ENCODE peak calls at places on chromosomes 12 and 14, in five cellular contexts. T is mammary epithelial cell, E is dorsolateral prefrontal cortex, P is GM06990, Z is esophagus squamous epithelium. S is an unnamed sample.

GRCh38 chr14:23076785-23077408 is 18.0 kb downstream of the ACIN1 start:
- DNase-seq in T (no peak), E (no peak), Z (no peak), P (no peak), S (no peak)

GRCh38 chr12:93198086-93198485 is 179.6 kb upstream of the NUDT4 start:
- DNase-seq in Z (no peak), P (no peak), E (no peak), T (peak; percentile 77), S (no peak)

GRCh38 chr12:121849660-121850059 is 9.0 kb downstream of the HPD start:
- DNase-seq in T (no peak), P (no peak), E (no peak), Z (no peak), S (no peak)

GRCh38 chr14:102927878-102928411 is 5.5 kb downstream of the AMN start:
- DNase-seq in Z (no peak), E (no peak), T (no peak), P (no peak), S (peak; percentile 33)

GRCh38 chr12:132099739-132100138 is 44.4 kb downstream of the DDX51 start:
- DNase-seq in Z (no peak), P (no peak), E (no peak), T (no peak), S (no peak)

GRCh38 chr14:72738181-72738611 is 155.7 kb downstream of the DPF3 start:
- DNase-seq in Z (no peak), P (no peak), E (no peak), T (no peak), S (no peak)

GRCh38 chr12:38159092-38159551 is 157.5 kb upstream of the ALG10B start:
- DNase-seq in P (no peak), T (no peak), E (no peak), Z (no peak), S (no peak)

GRCh38 chr12:90945070-90945649 is 9.8 kb downstream of the CCER1 start:
- DNase-seq in T (peak; percentile 17), P (no peak), E (no peak), Z (no peak), S (no peak)

GRCh38 chr14:106844608-106845285 is 1318.4 kb downstream of the TMEM121 start:
- DNase-seq in E (no peak), T (peak; percentile 49), Z (no peak), P (peak; percentile 79), S (no peak)

GRCh38 chr12:80810874-80811273 is 94.2 kb downstream of the MYF5 start:
- DNase-seq in E (no peak), P (no peak), Z (no peak), T (no peak), S (no peak)

GRCh38 chr14:93943052-93943451 is 15.9 kb downstream of the FAM181A start:
- DNase-seq in P (no peak), Z (no peak), T (no peak), E (no peak), S (no peak)

GRCh38 chr12:121404734-121405133 is 4.8 kb downstream of the RNF34 start:
- DNase-seq in T (no peak), Z (no peak), E (no peak), P (no peak), S (no peak)

GRCh38 chr12:90908465-90908864 is 46.5 kb downstream of the CCER1 start:
- DNase-seq in P (no peak), E (no peak), Z (no peak), T (peak; percentile 64), S (no peak)

GRCh38 chr14:72619881-72620280 is 274.0 kb downstream of the DPF3 start:
- DNase-seq in T (no peak), P (no peak), E (no peak), Z (no peak), S (no peak)

GRCh38 chr12:41013921-41014642 is 174.0 kb upstream of the PDZRN4 start:
- DNase-seq in E (no peak), P (no peak), T (peak; percentile 40), Z (no peak), S (no peak)

GRCh38 chr12:26123482-26123980 is 1.3 kb downstream of the BHLHE41 start:
- DNase-seq in T (no peak), E (no peak), P (no peak), Z (no peak), S (no peak)

GRCh38 chr12:66555113-66555512 is 123.8 kb downstream of the GRIP1 start:
- DNase-seq in Z (no peak), E (no peak), P (no peak), T (peak; percentile 78), S (no peak)

GRCh38 chr14:34700622-34701130 is 13.7 kb downstream of the CFL2 start:
- DNase-seq in E (no peak), P (no peak), T (no peak), Z (no peak), S (no peak)

GRCh38 chr12:78167510-78167909 is 336.8 kb downstream of the NAV3 start:
- DNase-seq in E (no peak), P (no peak), T (no peak), Z (no peak), S (no peak)

DNA sequence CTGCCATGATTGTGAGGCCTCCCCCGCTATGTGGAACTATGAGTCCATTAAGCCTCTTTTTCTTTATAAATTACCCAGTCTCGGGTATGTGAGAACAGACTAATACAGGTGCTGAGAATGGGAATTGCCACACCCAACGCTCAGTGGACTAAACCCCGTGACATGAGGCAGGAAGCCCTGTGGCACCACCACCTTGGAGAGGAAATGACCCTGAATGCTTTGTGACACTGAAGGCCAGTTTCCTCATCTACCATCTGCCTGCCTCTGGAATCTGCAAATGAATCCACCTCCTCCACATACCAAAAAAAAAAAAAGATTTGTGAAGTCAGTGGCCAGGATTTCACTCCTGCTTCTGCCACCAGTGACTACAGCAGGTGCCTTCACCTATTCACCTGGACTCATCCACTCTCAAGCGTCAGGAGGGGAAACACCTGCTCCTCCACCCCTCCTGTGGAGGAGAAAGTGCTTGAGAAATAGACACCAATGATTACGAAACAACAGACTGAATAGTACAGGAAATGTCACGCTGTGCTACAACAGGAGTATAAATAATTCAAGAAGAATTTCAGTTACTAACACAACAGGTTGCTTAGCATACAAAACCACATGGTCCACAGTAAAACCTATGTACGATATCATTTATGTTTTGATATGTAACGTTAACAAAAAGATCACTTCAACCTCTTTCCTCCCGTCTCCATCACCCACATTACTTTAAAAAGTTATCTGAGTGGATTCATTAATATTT is 41.4 kb downstream of the NT5DC3 start:
- DNase-seq in E (no peak), T (peak; percentile 95), Z (no peak), P (no peak), S (no peak)
- TF ChIP-seq CTCF in E (no peak), T (no peak), Z (no peak), P (no peak), S (no peak)

DNA sequence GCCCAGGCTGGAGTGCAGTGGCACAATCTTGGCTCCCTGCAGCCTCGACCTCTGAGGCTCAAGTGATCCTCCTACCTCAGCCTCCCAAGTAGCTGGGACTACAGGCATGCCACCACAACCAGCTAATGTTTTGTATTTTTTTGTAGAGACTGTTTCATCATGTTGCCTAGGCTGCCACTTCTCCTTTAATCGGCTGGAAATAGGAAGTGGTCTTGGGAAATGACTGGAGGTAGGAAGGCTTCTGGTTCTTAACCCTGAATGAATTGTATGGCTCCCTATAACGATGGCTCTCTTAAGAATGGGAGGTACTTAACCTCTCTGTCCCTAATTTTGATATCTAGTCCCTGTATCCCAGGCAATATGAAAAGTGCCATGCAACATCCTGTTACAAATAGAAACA is 113.9 kb upstream of the USP15 start:
- DNase-seq in P (no peak), Z (no peak), E (no peak), T (no peak), S (no peak)
- TF ChIP-seq CTCF in P (no peak), Z (no peak), E (no peak), T (no peak), S (no peak)

GRCh38 chr12:92145731-92146496 is at the start of gene BTG1:
- DNase-seq in Z (peak; percentile 98), T (peak; percentile 100), P (peak; percentile 97), E (peak; percentile 100), S (peak; percentile 97)

GRCh38 chr12:92145481-92145730 is 240 bp downstream of the BTG1 start:
- DNase-seq in T (no peak), E (no peak), Z (no peak), P (no peak), S (peak; percentile 61)

GRCh38 chr12:92143280-92143679 is 2.4 kb downstream of the BTG1 start:
- DNase-seq in P (no peak), E (no peak), T (no peak), Z (no peak), S (no peak)

GRCh38 chr12:92144045-92144630 is 1.5 kb downstream of the BTG1 start:
- DNase-seq in Z (peak; percentile 41), E (peak; percentile 52), T (peak; percentile 90), P (no peak), S (peak; percentile 65)

DNA sequence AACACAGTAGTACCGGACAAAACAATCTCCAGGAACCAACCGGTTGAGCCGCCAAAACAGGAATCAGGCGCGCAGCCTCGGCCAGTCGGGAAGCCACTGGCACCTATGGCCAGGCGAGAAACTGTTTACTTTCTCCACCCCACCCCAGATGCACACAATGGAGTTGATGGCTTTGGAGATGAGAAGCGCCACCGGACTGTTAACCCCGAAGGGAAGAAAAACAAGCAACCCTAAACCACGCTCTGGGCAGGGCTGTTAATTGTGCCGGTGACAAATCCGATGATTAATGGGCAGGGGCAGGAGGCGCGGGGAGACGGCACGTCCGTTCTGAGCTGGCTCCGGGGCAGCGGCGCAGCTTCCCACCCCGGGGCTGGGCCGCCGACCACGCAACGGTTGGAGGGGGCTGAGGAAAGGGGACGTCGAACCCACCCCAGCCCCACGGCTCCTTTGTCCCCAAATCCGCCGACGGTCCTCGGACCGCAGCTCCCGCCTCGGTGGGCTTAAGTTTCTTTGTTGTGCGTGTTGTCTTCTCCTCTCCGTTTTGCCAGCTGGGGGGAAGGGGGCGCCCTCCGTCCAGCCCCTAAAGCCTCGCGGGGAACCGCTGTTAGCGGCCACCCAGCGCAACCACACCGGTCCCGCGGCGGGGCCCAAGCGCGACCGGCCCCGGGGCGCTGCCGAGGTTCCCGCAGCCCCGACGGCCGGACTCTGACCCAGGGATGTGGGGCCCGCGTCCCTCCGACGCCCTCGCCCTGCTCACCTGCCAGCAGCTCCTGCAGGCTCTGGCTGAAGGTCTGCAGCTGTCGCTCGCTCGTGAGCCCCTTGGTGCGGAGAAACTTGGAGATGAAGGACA is 790 bp downstream of the BTG1 start:
- DNase-seq in T (peak; percentile 67), P (peak; percentile 65), E (peak; percentile 54), Z (no peak), S (peak; percentile 75)
- TF ChIP-seq CTCF in T (peak; percentile 8), P (peak; percentile 5), E (peak; percentile 59), Z (no peak), S (no peak)

GRCh38 chr12:57215668-57216013 is 953 bp upstream of the NXPH4 start:
- DNase-seq in T (peak; percentile 29), Z (no peak), E (no peak), P (peak; percentile 37), S (no peak)

GRCh38 chr12:57213763-57214397 is 2.7 kb upstream of the NXPH4 start:
- DNase-seq in Z (no peak), T (peak; percentile 29), P (no peak), E (no peak), S (no peak)

GRCh38 chr12:57213068-57213715 is 3.4 kb upstream of the NXPH4 start:
- DNase-seq in P (peak; percentile 75), E (peak; percentile 86), T (peak; percentile 68), Z (no peak), S (peak; percentile 91)

GRCh38 chr12:57215065-57215464 is 1.5 kb upstream of the NXPH4 start:
- DNase-seq in T (no peak), Z (no peak), P (no peak), E (no peak), S (no peak)

DNA sequence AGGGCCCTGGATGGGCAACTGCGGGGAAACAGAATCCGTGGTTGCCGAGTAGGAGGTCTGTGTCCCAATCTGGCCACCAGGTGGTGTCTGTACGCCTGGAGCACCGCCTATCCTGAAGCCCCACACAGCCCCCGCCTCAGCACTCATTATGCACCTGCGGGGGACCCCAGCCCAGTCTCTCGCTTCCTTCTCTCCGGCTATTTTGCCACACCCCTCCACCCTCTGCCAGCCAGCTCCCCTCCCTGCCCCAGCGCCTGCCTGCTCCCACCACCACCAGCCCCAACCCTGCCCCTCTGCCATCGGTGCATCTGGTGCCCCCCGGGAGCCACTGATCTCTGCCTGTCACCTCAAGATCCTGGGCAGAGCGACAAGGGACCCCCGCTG is 2.2 kb upstream of the NXPH4 start:
- DNase-seq in Z (no peak), T (no peak), P (no peak), E (no peak), S (peak; percentile 81)
- TF ChIP-seq CTCF in Z (peak; percentile 74), T (peak; percentile 71), P (peak; percentile 83), E (peak; percentile 69), S (peak; percentile 64)